ENCODE peak calls at places on chromosomes 1 and 21, in nine cellular contexts. One of them, this sample, is unnamed.
A peak's percentile ranks its signal among the peaks of the same experiment; 100 is the strongest.

GRCh38 chr1:38000529-38001453 is 4.5 kb downstream of the FHL3 start:
- DNase-seq in H1: peak; percentile 56
- DNase-seq in IMR-90: peak; percentile 87
- DNase-seq in OCI-LY7: no peak
- DNase-seq in stomach: no peak
- DNase-seq in transverse colon: no peak
- DNase-seq in lung: no peak
- DNase-seq in endothelial cell of umbilical vein: peak; percentile 86
- DNase-seq in fibroblast of lung: peak; percentile 89
- DNase-seq in this sample: no peak

GRCh38 chr1:180151508-180151907 is 3.2 kb upstream of the QSOX1 start:
- DNase-seq in lung: no peak
- DNase-seq in fibroblast of lung: peak; percentile 94
- DNase-seq in IMR-90: peak; percentile 95
- DNase-seq in endothelial cell of umbilical vein: peak; percentile 92
- DNase-seq in H1: no peak
- DNase-seq in stomach: no peak
- DNase-seq in transverse colon: no peak
- DNase-seq in OCI-LY7: no peak
- DNase-seq in this sample: no peak

GRCh38 chr1:115764541-115764940 is 4.0 kb downstream of the CASQ2 start:
- DNase-seq in OCI-LY7: no peak
- DNase-seq in H1: no peak
- DNase-seq in endothelial cell of umbilical vein: peak; percentile 20
- DNase-seq in lung: no peak
- DNase-seq in transverse colon: peak; percentile 11
- DNase-seq in fibroblast of lung: peak; percentile 64
- DNase-seq in stomach: peak; percentile 58
- DNase-seq in IMR-90: peak; percentile 18
- DNase-seq in this sample: no peak

GRCh38 chr1:9538669-9539164 is 548 bp upstream of the SLC25A33 start:
- DNase-seq in fibroblast of lung: no peak
- DNase-seq in IMR-90: no peak
- DNase-seq in OCI-LY7: no peak
- DNase-seq in stomach: no peak
- DNase-seq in lung: no peak
- DNase-seq in H1: no peak
- DNase-seq in transverse colon: peak; percentile 20
- DNase-seq in endothelial cell of umbilical vein: no peak
- DNase-seq in this sample: peak; percentile 33

GRCh38 chr1:67559222-67559700 is 125.7 kb upstream of the GADD45A start:
- DNase-seq in endothelial cell of umbilical vein: no peak
- DNase-seq in lung: peak; percentile 38
- DNase-seq in H1: no peak
- DNase-seq in transverse colon: no peak
- DNase-seq in OCI-LY7: no peak
- DNase-seq in fibroblast of lung: peak; percentile 39
- DNase-seq in stomach: no peak
- DNase-seq in IMR-90: peak; percentile 64
- DNase-seq in this sample: peak; percentile 69

GRCh38 chr1:84363019-84363418 is 35.3 kb upstream of the DNASE2B start:
- DNase-seq in endothelial cell of umbilical vein: no peak
- DNase-seq in H1: no peak
- DNase-seq in IMR-90: no peak
- DNase-seq in OCI-LY7: no peak
- DNase-seq in fibroblast of lung: no peak
- DNase-seq in transverse colon: no peak
- DNase-seq in lung: no peak
- DNase-seq in stomach: no peak
- DNase-seq in this sample: no peak

GRCh38 chr1:207619833-207620572 is 24.9 kb upstream of the CR1L start:
- DNase-seq in endothelial cell of umbilical vein: peak; percentile 50
- DNase-seq in stomach: no peak
- DNase-seq in fibroblast of lung: peak; percentile 73
- DNase-seq in lung: no peak
- DNase-seq in H1: no peak
- DNase-seq in OCI-LY7: peak; percentile 67
- DNase-seq in transverse colon: no peak
- DNase-seq in IMR-90: peak; percentile 51
- DNase-seq in this sample: peak; percentile 19

GRCh38 chr1:25676488-25676887 is 59.9 kb downstream of the MAN1C1 start:
- DNase-seq in OCI-LY7: no peak
- DNase-seq in transverse colon: no peak
- DNase-seq in stomach: peak; percentile 40
- DNase-seq in IMR-90: peak; percentile 46
- DNase-seq in endothelial cell of umbilical vein: peak; percentile 48
- DNase-seq in fibroblast of lung: no peak
- DNase-seq in H1: no peak
- DNase-seq in lung: no peak
- DNase-seq in this sample: peak; percentile 58

GRCh38 chr1:100767176-100767876 is 47.8 kb downstream of the VCAM1 start:
- DNase-seq in transverse colon: no peak
- DNase-seq in OCI-LY7: no peak
- DNase-seq in stomach: no peak
- DNase-seq in fibroblast of lung: peak; percentile 16
- DNase-seq in IMR-90: peak; percentile 57
- DNase-seq in endothelial cell of umbilical vein: peak; percentile 55
- DNase-seq in lung: no peak
- DNase-seq in H1: no peak
- DNase-seq in this sample: no peak

GRCh38 chr1:27403065-27403726 is 10.8 kb downstream of the GPR3 start:
- DNase-seq in H1: peak; percentile 71
- DNase-seq in fibroblast of lung: peak; percentile 83
- DNase-seq in endothelial cell of umbilical vein: peak; percentile 51
- DNase-seq in OCI-LY7: peak; percentile 87
- DNase-seq in IMR-90: peak; percentile 42
- DNase-seq in stomach: no peak
- DNase-seq in transverse colon: peak; percentile 55
- DNase-seq in lung: peak; percentile 51
- DNase-seq in this sample: peak; percentile 56

GRCh38 chr1:223246468-223246867 is 103.4 kb upstream of the TLR5 start:
- DNase-seq in H1: peak; percentile 8
- DNase-seq in stomach: no peak
- DNase-seq in lung: no peak
- DNase-seq in IMR-90: no peak
- DNase-seq in transverse colon: no peak
- DNase-seq in OCI-LY7: no peak
- DNase-seq in endothelial cell of umbilical vein: no peak
- DNase-seq in fibroblast of lung: no peak
- DNase-seq in this sample: no peak

GRCh38 chr1:29384496-29385015 is 148.2 kb downstream of the PTPRU start:
- DNase-seq in fibroblast of lung: no peak
- DNase-seq in transverse colon: no peak
- DNase-seq in stomach: no peak
- DNase-seq in OCI-LY7: no peak
- DNase-seq in endothelial cell of umbilical vein: no peak
- DNase-seq in IMR-90: no peak
- DNase-seq in H1: no peak
- DNase-seq in lung: no peak
- DNase-seq in this sample: no peak

DNA sequence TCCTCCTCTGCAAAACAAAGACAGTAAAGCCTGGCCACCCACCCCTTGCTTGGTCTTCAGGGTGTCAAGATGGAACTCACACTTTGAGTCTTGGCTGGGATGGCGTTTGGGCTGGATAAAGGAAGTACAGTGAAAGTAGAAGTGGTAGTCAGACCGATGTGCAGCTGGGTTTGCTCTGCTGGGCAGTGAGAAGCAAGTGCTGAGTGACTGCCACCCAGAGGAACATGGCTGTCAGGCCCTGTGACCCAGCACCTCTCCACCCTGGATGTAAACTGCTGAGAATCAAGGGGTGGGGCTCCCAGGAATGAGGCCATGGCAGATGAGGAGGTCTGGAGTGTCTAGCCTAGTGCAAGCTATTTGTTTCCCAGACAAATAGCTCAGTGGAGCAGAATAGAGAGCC is 51.2 kb downstream of the POFUT2 start:
- DNase-seq in transverse colon: no peak
- DNase-seq in endothelial cell of umbilical vein: no peak
- DNase-seq in OCI-LY7: peak; percentile 10
- DNase-seq in lung: no peak
- DNase-seq in fibroblast of lung: no peak
- DNase-seq in stomach: no peak
- DNase-seq in H1: no peak
- DNase-seq in IMR-90: no peak
- DNase-seq in this sample: no peak
- TF ChIP-seq CTCF in transverse colon: no peak
- TF ChIP-seq CTCF in endothelial cell of umbilical vein: no peak
- TF ChIP-seq CTCF in OCI-LY7: no peak
- TF ChIP-seq CTCF in lung: no peak
- TF ChIP-seq CTCF in fibroblast of lung: no peak
- TF ChIP-seq CTCF in stomach: no peak
- TF ChIP-seq CTCF in H1: peak; percentile 19
- TF ChIP-seq CTCF in IMR-90: no peak
- TF ChIP-seq CTCF in this sample: no peak

DNA sequence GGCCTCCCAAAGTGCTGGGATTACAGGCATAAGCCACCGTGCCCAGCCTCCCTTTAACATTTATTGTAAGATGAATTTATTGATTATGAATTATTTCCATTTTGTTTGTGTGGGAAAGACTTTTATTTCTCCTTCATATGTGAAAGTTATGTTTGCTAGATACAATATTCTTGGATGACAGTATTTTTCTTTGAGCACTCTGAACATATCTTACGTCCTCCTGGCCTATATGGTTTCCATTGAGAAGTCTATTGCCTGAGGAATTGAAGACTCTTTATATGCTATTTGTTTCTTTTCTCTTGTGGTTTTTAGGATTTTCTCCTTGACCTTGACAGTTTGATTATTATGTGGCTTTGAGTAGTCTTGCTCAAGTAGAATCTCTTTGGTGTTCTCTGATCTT is 26.8 kb upstream of the HLX start:
- DNase-seq in stomach: no peak
- DNase-seq in transverse colon: no peak
- DNase-seq in H1: no peak
- DNase-seq in fibroblast of lung: no peak
- DNase-seq in lung: no peak
- DNase-seq in IMR-90: no peak
- DNase-seq in endothelial cell of umbilical vein: no peak
- DNase-seq in OCI-LY7: no peak
- DNase-seq in this sample: no peak
- H3K9me3 ChIP-seq in stomach: peaks cover 35% of the 10 kb centered on the region
- H3K9me3 ChIP-seq in transverse colon: peaks cover 21% of the 10 kb centered on the region
- H3K9me3 ChIP-seq in H1: no peaks in the 10 kb centered on the region
- H3K9me3 ChIP-seq in fibroblast of lung: no peaks in the 10 kb centered on the region
- H3K9me3 ChIP-seq in lung: peaks cover 3% of the 10 kb centered on the region
- H3K9me3 ChIP-seq in IMR-90: no peaks in the 10 kb centered on the region
- H3K9me3 ChIP-seq in endothelial cell of umbilical vein: no peaks in the 10 kb centered on the region
- H3K9me3 ChIP-seq in OCI-LY7: no peaks in the 10 kb centered on the region
- H3K9me3 ChIP-seq in this sample: no peaks in the 10 kb centered on the region

GRCh38 chr1:150164224-150164623 is 14.5 kb downstream of the PLEKHO1 start:
- DNase-seq in endothelial cell of umbilical vein: no peak
- DNase-seq in stomach: no peak
- DNase-seq in H1: no peak
- DNase-seq in OCI-LY7: no peak
- DNase-seq in IMR-90: no peak
- DNase-seq in lung: no peak
- DNase-seq in transverse colon: no peak
- DNase-seq in fibroblast of lung: no peak
- DNase-seq in this sample: no peak

GRCh38 chr1:150161747-150162581 is 12.2 kb downstream of the PLEKHO1 start:
- DNase-seq in fibroblast of lung: no peak
- DNase-seq in transverse colon: no peak
- DNase-seq in OCI-LY7: peak; percentile 70
- DNase-seq in endothelial cell of umbilical vein: no peak
- DNase-seq in lung: no peak
- DNase-seq in IMR-90: peak; percentile 49
- DNase-seq in H1: no peak
- DNase-seq in stomach: no peak
- DNase-seq in this sample: no peak

GRCh38 chr1:150164769-150165168 is 15.1 kb downstream of the PLEKHO1 start:
- DNase-seq in endothelial cell of umbilical vein: no peak
- DNase-seq in OCI-LY7: no peak
- DNase-seq in IMR-90: peak; percentile 43
- DNase-seq in transverse colon: no peak
- DNase-seq in H1: no peak
- DNase-seq in stomach: no peak
- DNase-seq in lung: no peak
- DNase-seq in fibroblast of lung: no peak
- DNase-seq in this sample: no peak

GRCh38 chr1:150162582-150162861 is 12.8 kb downstream of the PLEKHO1 start:
- DNase-seq in OCI-LY7: no peak
- DNase-seq in stomach: no peak
- DNase-seq in endothelial cell of umbilical vein: no peak
- DNase-seq in lung: no peak
- DNase-seq in fibroblast of lung: no peak
- DNase-seq in H1: peak; percentile 51
- DNase-seq in IMR-90: no peak
- DNase-seq in transverse colon: no peak
- DNase-seq in this sample: no peak

GRCh38 chr1:150162862-150163706 is 13.4 kb downstream of the PLEKHO1 start:
- DNase-seq in endothelial cell of umbilical vein: peak; percentile 93
- DNase-seq in IMR-90: peak; percentile 100
- DNase-seq in transverse colon: peak; percentile 81
- DNase-seq in stomach: peak; percentile 81
- DNase-seq in lung: peak; percentile 87
- DNase-seq in OCI-LY7: peak; percentile 49
- DNase-seq in H1: peak; percentile 79
- DNase-seq in fibroblast of lung: peak; percentile 100
- DNase-seq in this sample: peak; percentile 85
- TF ChIP-seq CTCF in endothelial cell of umbilical vein: no peak
- TF ChIP-seq CTCF in IMR-90: peak; percentile 13
- TF ChIP-seq CTCF in transverse colon: peak; percentile 27
- TF ChIP-seq CTCF in stomach: peak; percentile 23
- TF ChIP-seq CTCF in lung: no peak
- TF ChIP-seq CTCF in OCI-LY7: no peak
- TF ChIP-seq CTCF in H1: no peak
- TF ChIP-seq CTCF in fibroblast of lung: peak; percentile 25
- TF ChIP-seq CTCF in this sample: peak; percentile 3

GRCh38 chr1:212901290-212901689 is 43.2 kb downstream of the FLVCR1 start:
- DNase-seq in endothelial cell of umbilical vein: no peak
- DNase-seq in IMR-90: no peak
- DNase-seq in lung: no peak
- DNase-seq in stomach: no peak
- DNase-seq in fibroblast of lung: no peak
- DNase-seq in H1: no peak
- DNase-seq in OCI-LY7: no peak
- DNase-seq in transverse colon: no peak
- DNase-seq in this sample: no peak

GRCh38 chr1:212902054-212902453 is 44.0 kb downstream of the FLVCR1 start:
- DNase-seq in IMR-90: no peak
- DNase-seq in transverse colon: no peak
- DNase-seq in endothelial cell of umbilical vein: no peak
- DNase-seq in lung: no peak
- DNase-seq in stomach: no peak
- DNase-seq in OCI-LY7: no peak
- DNase-seq in fibroblast of lung: no peak
- DNase-seq in H1: no peak
- DNase-seq in this sample: no peak

GRCh38 chr1:212903664-212904063 is 45.6 kb downstream of the FLVCR1 start:
- DNase-seq in stomach: no peak
- DNase-seq in lung: no peak
- DNase-seq in endothelial cell of umbilical vein: no peak
- DNase-seq in transverse colon: no peak
- DNase-seq in IMR-90: no peak
- DNase-seq in H1: no peak
- DNase-seq in OCI-LY7: no peak
- DNase-seq in fibroblast of lung: no peak
- DNase-seq in this sample: no peak

DNA sequence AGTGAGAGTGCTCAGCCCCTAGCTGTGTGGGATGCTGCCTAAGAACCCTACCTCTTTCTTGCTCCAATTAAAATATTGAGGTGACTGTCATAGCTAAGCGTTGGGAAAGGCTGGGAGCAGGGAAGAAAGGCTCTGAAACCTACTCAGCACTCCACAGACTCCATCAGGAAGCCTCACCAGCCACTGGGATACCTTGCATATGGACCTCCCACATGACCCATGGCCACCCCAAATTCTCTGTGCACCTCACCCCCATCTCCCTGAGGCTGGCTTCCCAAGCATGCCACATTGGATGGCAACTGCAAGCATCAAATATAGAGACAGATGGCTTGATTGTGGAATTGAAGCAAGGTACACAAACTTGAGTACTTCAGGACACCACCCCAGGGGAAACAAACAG is 41.8 kb downstream of the FLVCR1 start:
- DNase-seq in endothelial cell of umbilical vein: no peak
- DNase-seq in fibroblast of lung: no peak
- DNase-seq in IMR-90: no peak
- DNase-seq in stomach: no peak
- DNase-seq in transverse colon: no peak
- DNase-seq in lung: no peak
- DNase-seq in OCI-LY7: no peak
- DNase-seq in H1: no peak
- DNase-seq in this sample: no peak
- H3K9me3 ChIP-seq in endothelial cell of umbilical vein: no peaks in the 10 kb centered on the region
- H3K9me3 ChIP-seq in fibroblast of lung: no peaks in the 10 kb centered on the region
- H3K9me3 ChIP-seq in IMR-90: peaks cover 10% of the 10 kb centered on the region
- H3K9me3 ChIP-seq in stomach: peaks cover 37% of the 10 kb centered on the region
- H3K9me3 ChIP-seq in transverse colon: peaks cover 27% of the 10 kb centered on the region
- H3K9me3 ChIP-seq in lung: peaks cover 8% of the 10 kb centered on the region
- H3K9me3 ChIP-seq in OCI-LY7: peaks cover 20% of the 10 kb centered on the region
- H3K9me3 ChIP-seq in H1: peaks cover 24% of the 10 kb centered on the region
- H3K9me3 ChIP-seq in this sample: no peaks in the 10 kb centered on the region

This sample was measured in testis.